ENCODE peak calls at places on chromosomes 5 and 9, in four cellular contexts. A is Right ventricle myocardium superior, W is stromal cell of bone marrow, P is NCI-H1105 treated with DMSO at 0.1 percent for 48 hours. F is an unnamed sample.

GRCh38 chr9:14107977-14108376 is 206.0 kb downstream of the NFIB start:
- DNase-seq in A (no peak), W (no peak), P (peak), F (no peak)

GRCh38 chr5:11075010-11075860 is 314.2 kb upstream of the DAP start:
- DNase-seq in A (no peak), W (no peak), P (no peak), F (no peak)

GRCh38 chr5:163938595-163938994 is 433.2 kb downstream of the MAT2B start:
- DNase-seq in A (no peak), W (no peak), P (no peak), F (no peak)

GRCh38 chr5:65078331-65078730 is 309.6 kb downstream of the CWC27 start:
- DNase-seq in A (no peak), W (no peak), P (no peak), F (no peak)

GRCh38 chr5:9686211-9686610 is 56.1 kb upstream of the TAS2R1 start:
- DNase-seq in A (no peak), W (peak), P (no peak), F (no peak)

GRCh38 chr5:122375801-122376200 is 63.8 kb downstream of the SNCAIP start:
- DNase-seq in A (no peak), W (no peak), P (no peak), F (no peak)

GRCh38 chr5:132298813-132299212 is 4.6 kb downstream of the SLC22A4 start:
- DNase-seq in A (no peak), W (no peak), P (no peak), F (no peak)

GRCh38 chr9:69599232-69599971 is 72.8 kb downstream of the APBA1 start:
- DNase-seq in A (no peak), W (peak), P (no peak), F (no peak)

GRCh38 chr9:127854169-127854833 is at the start of gene ENG:
- DNase-seq in A (peak), W (no peak), P (no peak), F (no peak)

GRCh38 chr9:91428431-91428830 is 4.8 kb upstream of the NFIL3 start:
- DNase-seq in A (no peak), W (peak), P (no peak), F (no peak)

GRCh38 chr9:125854553-125855275 is 107.5 kb downstream of the PBX3 start:
- DNase-seq in A (no peak), W (no peak), P (no peak), F (no peak)

GRCh38 chr9:114691956-114692295 is 9.9 kb upstream of the TEX48 start:
- DNase-seq in A (no peak), W (no peak), P (no peak), F (no peak)

GRCh38 chr5:17240487-17240886 is 23.1 kb downstream of the BASP1 start:
- DNase-seq in A (no peak), W (no peak), P (no peak), F (no peak)

GRCh38 chr9:134411451-134412297 is 85.4 kb downstream of the RXRA start:
- DNase-seq in A (peak), W (no peak), P (no peak), F (no peak)

F was measured in NK-92 treated with Interleukin-12 subunit alpha and Interleukin-12 subunit beta, amount 100 ng/mL, for 24 hours.